ENCODE peak calls at places on chromosomes 5 and 9, in eight cellular contexts. G, Z, N, T, Y, H, I and E are unnamed samples. For H3K4me1 and H3K27me3, the result is how much of the 10 kb centered on the place peaks cover.

GRCh38 chr9:109498195-109499060 is at the start of gene PTPN3:
- DNase-seq in Z (no peak), N (no peak), T (no peak), I (no peak), H (no peak), Y (no peak), G (no peak), E (no peak)

GRCh38 chr5:68405026-68405684 is 189.6 kb downstream of the PIK3R1 start:
- DNase-seq in Z (no peak), Y (no peak), G (no peak), I (no peak), H (no peak), T (no peak), N (no peak), E (no peak)

GRCh38 chr9:34242830-34243229 is 64.0 kb downstream of the UBAP1 start:
- DNase-seq in G (no peak), N (no peak), Y (no peak), I (no peak), H (no peak), Z (no peak), T (no peak), E (no peak)

GRCh38 chr5:1799110-1799601 is 481 bp downstream of the MRPL36 start:
- DNase-seq in Y (peak), I (no peak), N (peak), Z (peak), G (no peak), H (no peak), T (no peak), E (peak)

GRCh38 chr5:78565395-78565794 is 83.2 kb downstream of the LHFPL2 start:
- DNase-seq in T (no peak), I (no peak), Z (no peak), Y (no peak), G (no peak), N (no peak), H (no peak), E (no peak)

GRCh38 chr5:80516826-80517225 is 28.9 kb downstream of the FAM151B start:
- DNase-seq in I (no peak), Z (peak), G (no peak), T (no peak), Y (no peak), H (no peak), N (no peak), E (no peak)

GRCh38 chr9:29697011-29697410 is 2123.7 kb upstream of the C9orf72 start:
- DNase-seq in T (no peak), N (no peak), H (no peak), G (no peak), Z (no peak), Y (no peak), I (no peak), E (no peak)

GRCh38 chr9:12955510-12956163 is 180.8 kb downstream of the LURAP1L start:
- DNase-seq in T (no peak), Z (no peak), G (no peak), H (no peak), I (no peak), Y (no peak), N (no peak), E (peak)

GRCh38 chr5:72178910-72179815 is 71.9 kb downstream of the MAP1B start:
- DNase-seq in G (peak), Z (peak), T (no peak), Y (peak), H (no peak), I (no peak), N (no peak), E (peak)

GRCh38 chr9:121288874-121289553 is 21.1 kb downstream of the GSN start:
- DNase-seq in G (peak), H (no peak), N (no peak), T (no peak), Z (peak), I (no peak), Y (peak), E (peak)

GRCh38 chr5:174410716-174411512 is 313.5 kb upstream of the MSX2 start:
- DNase-seq in T (no peak), H (no peak), N (no peak), G (no peak), Y (no peak), Z (peak), I (no peak), E (no peak)

GRCh38 chr5:149161026-149161687 is 19.9 kb downstream of the ABLIM3 start:
- DNase-seq in T (no peak), I (no peak), Y (no peak), G (no peak), N (no peak), Z (no peak), H (no peak), E (no peak)

GRCh38 chr5:74631088-74631960 is 9.2 kb downstream of the ENC1 start:
- DNase-seq in H (peak), T (no peak), G (no peak), Y (no peak), N (no peak), Z (peak), I (peak), E (no peak)

GRCh38 chr9:79664375-79664825 is 92.6 kb downstream of the TLE4 start:
- DNase-seq in N (no peak), I (no peak), G (no peak), Y (no peak), Z (peak), H (no peak), T (no peak), E (peak)

GRCh38 chr5:329758-330149 is 8.2 kb downstream of the AHRR start:
- DNase-seq in T (no peak), I (no peak), H (no peak), Z (no peak), N (no peak), G (no peak), Y (no peak), E (no peak)

GRCh38 chr5:84382363-84383295 is 2.1 kb downstream of the EDIL3 start:
- DNase-seq in G (peak), N (no peak), Y (no peak), I (no peak), T (no peak), Z (peak), H (no peak), E (no peak)

GRCh38 chr5:1000329-1000728 is 8.3 kb upstream of the NKD2 start:
- DNase-seq in N (no peak), H (no peak), G (no peak), T (no peak), Y (peak), I (no peak), Z (no peak), E (no peak)

GRCh38 chr9:33480094-33480493 is 6.4 kb upstream of the NOL6 start:
- DNase-seq in G (no peak), Y (no peak), Z (no peak), T (no peak), H (no peak), N (no peak), I (no peak), E (no peak)

GRCh38 chr9:16401720-16402119 is 468.8 kb downstream of the BNC2 start:
- DNase-seq in I (no peak), H (no peak), N (no peak), Z (no peak), Y (no peak), G (no peak), T (no peak), E (no peak)

GRCh38 chr5:179313849-179314521 is 31.3 kb downstream of the ADAMTS2 start:
- DNase-seq in H (no peak), T (no peak), G (no peak), Z (peak), Y (peak), N (no peak), I (no peak), E (no peak)

GRCh38 chr9:5416962-5417361 is 20.8 kb downstream of the PLGRKT start:
- DNase-seq in N (no peak), I (no peak), T (no peak), Z (no peak), H (no peak), Y (no peak), G (no peak), E (no peak)

GRCh38 chr5:134578578-134579283 is 53.3 kb downstream of the JADE2 start:
- DNase-seq in I (no peak), T (no peak), G (no peak), Z (no peak), H (no peak), N (no peak), Y (no peak), E (no peak)

GRCh38 chr5:14767942-14768837 is 103.4 kb downstream of the ANKH start:
- DNase-seq in N (no peak), Y (no peak), H (no peak), G (no peak), I (no peak), Z (no peak), T (no peak), E (no peak)

GRCh38 chr5:43367453-43367852 is 44.7 kb downstream of the CCL28 start:
- DNase-seq in T (no peak), G (no peak), N (no peak), I (no peak), Z (no peak), H (no peak), Y (no peak), E (no peak)

GRCh38 chr5:61732376-61732775 is 400.3 kb downstream of the ZSWIM6 start:
- DNase-seq in H (no peak), Y (peak), T (no peak), N (no peak), G (no peak), Z (no peak), I (no peak), E (no peak)

GRCh38 chr5:132658383-132659302 is 670 bp downstream of the IL13 start:
- DNase-seq in Y (no peak), G (no peak), I (no peak), N (no peak), T (no peak), H (no peak), Z (no peak), E (no peak)

GRCh38 chr5:59562756-59563389 is 330.7 kb downstream of the PDE4D start:
- DNase-seq in G (peak), N (no peak), Z (peak), T (peak), Y (no peak), I (peak), H (no peak), E (no peak)

GRCh38 chr9:117720555-117720954 is 16.4 kb downstream of the TLR4 start:
- DNase-seq in Z (no peak), T (no peak), G (no peak), I (no peak), N (no peak), Y (no peak), H (no peak), E (no peak)

GRCh38 chr9:112048924-112049785 is 125.9 kb downstream of the SUSD1 start:
- DNase-seq in Z (peak), N (no peak), G (no peak), H (no peak), T (no peak), Y (no peak), I (no peak), E (no peak)
- H3K4me1 ChIP-seq in Z (under half), N (under half), G (under half), H (under half), T (under half), Y (under half), I (under half), E (under half)

GRCh38 chr9:137143459-137143858 is 4.5 kb downstream of the GRIN1 start:
- DNase-seq in Y (no peak), H (no peak), T (no peak), Z (no peak), N (no peak), I (no peak), G (no peak), E (no peak)
- H3K27me3 ChIP-seq in Y (under half), H (under half), T (under half), Z (under half), N (under half), I (under half), G (under half), E (half or more)

DNA sequence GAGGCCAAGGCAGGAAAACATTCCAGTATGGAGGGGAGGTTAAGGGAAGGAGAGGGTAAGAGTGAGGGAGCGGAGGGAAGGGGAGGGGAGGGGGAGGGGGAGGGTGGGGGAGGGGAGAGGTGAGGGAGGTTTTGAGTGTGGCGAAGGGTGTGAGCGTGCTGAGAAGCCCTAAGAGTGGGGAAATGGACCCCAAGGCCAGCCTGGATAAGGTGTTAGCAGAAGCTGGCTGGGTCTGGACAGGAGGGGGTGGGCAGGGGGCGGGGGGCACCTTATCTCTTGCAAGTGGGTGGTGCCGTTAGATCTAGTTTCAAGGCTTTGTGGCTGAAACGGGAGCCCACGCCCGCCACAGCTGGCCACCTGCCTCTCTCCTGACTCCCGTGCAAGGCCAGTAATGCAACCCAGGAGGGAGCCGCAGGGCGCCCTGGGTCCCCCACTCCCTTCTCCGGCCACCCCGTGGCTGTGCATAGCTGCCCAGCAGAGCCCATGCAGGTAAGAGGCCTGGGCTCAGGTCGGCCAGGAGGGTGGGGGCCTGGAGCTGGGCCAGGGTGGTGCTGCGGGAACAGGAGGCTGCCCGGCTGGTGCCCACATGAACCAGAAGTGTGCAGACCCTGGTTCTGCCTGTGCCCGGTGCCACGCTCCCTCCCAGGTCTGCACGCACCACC is 682 bp downstream of the RNF224 start:
- DNase-seq in I (no peak), Y (no peak), H (no peak), N (no peak), T (no peak), G (no peak), Z (no peak), E (no peak)
- H3K4me1 ChIP-seq in I (under half), Y (under half), H (under half), N (under half), T (under half), G (under half), Z (under half), E (under half)

DNA sequence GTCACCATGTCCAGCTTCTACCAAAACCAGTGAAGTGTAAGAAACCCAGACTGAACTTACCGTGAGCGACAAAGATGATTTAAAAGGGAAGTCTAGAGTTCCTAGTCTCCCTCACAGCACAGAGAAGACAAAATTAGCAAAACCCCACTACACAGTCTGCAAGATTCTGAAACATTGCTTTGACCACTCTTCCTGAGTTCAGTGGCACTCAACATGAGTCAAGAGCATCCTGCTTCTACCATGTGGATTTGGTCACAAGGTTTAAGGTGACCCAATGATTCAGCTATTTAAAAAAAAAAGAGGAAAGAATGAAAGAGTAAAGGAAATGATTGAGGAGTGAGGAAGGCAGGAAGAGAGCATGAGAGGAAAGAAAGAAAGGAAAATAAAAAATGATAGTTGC is 19.8 kb downstream of the IL7R start:
- DNase-seq in I (no peak), N (no peak), Y (no peak), T (no peak), H (no peak), G (no peak), Z (peak), E (no peak)
- H3K27me3 ChIP-seq in I (under half), N (under half), Y (under half), T (under half), H (under half), G (under half), Z (under half), E (under half)

GRCh38 chr9:134231767-134232166 is 67.4 kb upstream of the RNU6ATAC start:
- DNase-seq in I (no peak), T (no peak), N (no peak), G (no peak), Z (no peak), H (no peak), Y (no peak), E (no peak)
- H3K4me1 ChIP-seq in I (under half), T (under half), N (under half), G (under half), Z (under half), H (under half), Y (under half), E (under half)

GRCh38 chr5:121503111-121503840 is 348.4 kb upstream of the FTMT start:
- DNase-seq in Y (no peak), T (no peak), G (peak), Z (no peak), H (no peak), I (no peak), N (no peak), E (peak)

GRCh38 chr5:121497176-121497575 is 354.5 kb upstream of the FTMT start:
- DNase-seq in H (no peak), Y (no peak), I (no peak), N (no peak), Z (peak), T (no peak), G (no peak), E (no peak)

GRCh38 chr5:121500262-121500792 is 351.4 kb upstream of the FTMT start:
- DNase-seq in Z (no peak), G (no peak), H (no peak), T (no peak), Y (no peak), I (no peak), N (no peak), E (peak)
- H3K27me3 ChIP-seq in Z (under half), G (under half), H (under half), T (under half), Y (under half), I (under half), N (under half), E (under half)

DNA sequence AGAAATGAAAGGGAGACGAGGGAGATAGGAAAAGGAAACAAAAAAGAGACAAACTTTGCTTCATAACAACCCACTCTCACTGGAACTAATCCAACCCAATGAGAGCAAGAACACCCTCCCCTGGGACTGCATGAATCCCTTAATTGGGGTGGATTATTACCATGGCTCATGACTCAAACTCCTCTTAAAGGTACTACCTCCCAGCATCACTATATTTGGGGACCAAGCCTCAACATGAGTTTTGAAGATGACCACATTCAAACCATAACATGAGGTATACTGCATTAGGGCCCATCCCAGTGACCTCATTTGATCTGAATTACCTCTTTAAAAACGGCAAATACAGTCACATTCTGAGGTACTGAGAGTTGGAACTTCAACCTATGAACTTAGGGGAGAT is 8.0 kb downstream of the MTAP start:
- DNase-seq in T (no peak), I (no peak), N (no peak), Y (no peak), H (no peak), G (no peak), Z (peak), E (no peak)
- H3K4me1 ChIP-seq in T (under half), I (under half), N (under half), Y (under half), H (under half), G (under half), Z (under half), E (under half)

DNA sequence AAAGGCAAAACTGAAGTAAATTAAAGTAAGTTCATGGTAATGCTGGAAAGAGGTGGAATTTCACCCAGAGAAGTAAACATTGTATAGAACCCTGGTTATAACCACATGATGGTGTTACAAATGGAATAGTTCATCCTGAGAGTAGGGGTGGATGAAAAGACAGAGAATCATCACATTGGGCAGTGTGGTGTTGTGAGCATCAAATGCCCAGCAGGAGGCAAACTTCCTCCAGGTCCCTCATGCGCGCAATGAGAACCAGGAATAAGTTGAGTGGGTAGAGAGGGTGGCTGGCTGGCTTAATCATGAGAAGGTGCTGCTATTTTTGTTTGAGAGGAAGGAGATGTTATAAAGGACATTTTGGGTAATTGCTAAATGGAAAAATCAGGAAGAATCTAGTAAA is 163.3 kb upstream of the HMHB1 start:
- DNase-seq in H (no peak), Z (no peak), T (no peak), Y (no peak), G (no peak), N (no peak), I (no peak), E (no peak)
- H3K27me3 ChIP-seq in H (under half), Z (under half), T (under half), Y (under half), G (under half), N (under half), I (under half), E (under half)

GRCh38 chr9:136029556-136029955 is 65.5 kb downstream of the NACC2 start:
- DNase-seq in T (no peak), Z (no peak), G (no peak), Y (no peak), I (no peak), N (no peak), H (no peak), E (no peak)
- H3K4me1 ChIP-seq in T (under half), Z (under half), G (under half), Y (under half), I (under half), N (under half), H (under half), E (under half)

GRCh38 chr5:99032234-99033013 is 103.6 kb upstream of the CHD1 start:
- DNase-seq in I (no peak), T (no peak), Z (peak), N (no peak), H (peak), Y (peak), G (peak), E (peak)
- H3K27me3 ChIP-seq in I (under half), T (under half), Z (under half), N (under half), H (under half), Y (under half), G (under half), E (under half)